ENCODE peak calls at places on chromosomes 2 and 18, in seven cellular contexts. T is stimulated activated CD8-positive, alpha-beta memory T cell treated with anti-CD3 and anti-CD28 coated beads, Interleukin-4, amount 100 ng/mL, for 24 hours; X is ELR; A is sigmoid colon; S is activated effector memory CD4-positive, alpha-beta T cell treated with anti-CD3 and anti-CD28 coated beads, Interleukin-2, amount 50 U/mL, for 16 hours; J is brain microvascular endothelial cell; O is amniotic stem cell. V is an unnamed sample.

GRCh38 chr2:233360771-233361176 is 6.5 kb downstream of the DGKD start:
- DNase-seq in T (no peak), X (no peak), A (no peak), S (no peak), J (no peak), O (no peak), V (no peak)

GRCh38 chr18:57789105-57789504 is 14.0 kb downstream of the ATP8B1 start:
- DNase-seq in T (no peak), X (peak), A (no peak), S (no peak), J (no peak), O (no peak), V (no peak)

GRCh38 chr2:5253263-5253662 is 438.9 kb upstream of the SOX11 start:
- DNase-seq in T (no peak), X (no peak), A (no peak), S (no peak), J (no peak), O (no peak), V (no peak)

GRCh38 chr2:105812180-105813044 is 67.7 kb downstream of the NCK2 start:
- DNase-seq in T (no peak), X (peak), A (no peak), S (no peak), J (peak), O (no peak), V (no peak)

GRCh38 chr2:241619602-241620418 is 17.1 kb downstream of the THAP4 start:
- DNase-seq in T (no peak), X (no peak), A (no peak), S (no peak), J (no peak), O (no peak), V (no peak)

GRCh38 chr18:48179666-48180065 is 229.5 kb downstream of the ZBTB7C start:
- DNase-seq in T (no peak), X (no peak), A (no peak), S (no peak), J (no peak), O (no peak), V (no peak)

GRCh38 chr2:223027442-223027841 is 24.5 kb upstream of the KCNE4 start:
- DNase-seq in T (no peak), X (peak), A (no peak), S (no peak), J (peak), O (no peak), V (peak)

GRCh38 chr2:44927979-44928659 is 13.4 kb upstream of the SIX3 start:
- DNase-seq in T (no peak), X (no peak), A (no peak), S (no peak), J (no peak), O (no peak), V (no peak)

GRCh38 chr2:18455256-18455862 is 105.1 kb downstream of the RDH14 start:
- DNase-seq in T (no peak), X (peak), A (no peak), S (no peak), J (peak), O (no peak), V (no peak)

GRCh38 chr2:218569661-218570500 is 1.2 kb downstream of the CNOT9 start:
- DNase-seq in T (no peak), X (peak), A (no peak), S (peak), J (peak), O (peak), V (no peak)

GRCh38 chr2:21010813-21011439 is 32.9 kb downstream of the APOB start:
- DNase-seq in T (no peak), X (no peak), A (no peak), S (no peak), J (no peak), O (no peak), V (no peak)

GRCh38 chr2:85741811-85742507 is 11.8 kb upstream of the ATOH8 start:
- DNase-seq in T (no peak), X (peak), A (peak), S (no peak), J (peak), O (peak), V (peak)

GRCh38 chr2:109601693-109602250 is 12.0 kb downstream of the SEPTIN10 start:
- DNase-seq in T (no peak), X (no peak), A (no peak), S (no peak), J (no peak), O (no peak), V (no peak)